ENCODE peak calls at places on chromosomes 11 and 22, in eight cellular contexts. One of them, this sample, is unnamed.

GRCh38 chr22:45483918-45484499 is 18.7 kb upstream of the FBLN1 start:
- DNase-seq in type B pancreatic cell: no peak
- DNase-seq in cardiac muscle cell: no peak
- DNase-seq in mesothelial cell of epicardium: no peak
- DNase-seq in PC-3: no peak
- DNase-seq in Peyer's patch: no peak
- DNase-seq in fibroblast of pulmonary artery: no peak
- DNase-seq in psoas muscle: no peak
- DNase-seq in this sample: no peak

GRCh38 chr11:66275984-66276612 is 1.9 kb upstream of the CNIH2 start:
- DNase-seq in cardiac muscle cell: no peak
- DNase-seq in mesothelial cell of epicardium: no peak
- DNase-seq in type B pancreatic cell: no peak
- DNase-seq in PC-3: no peak
- DNase-seq in psoas muscle: no peak
- DNase-seq in fibroblast of pulmonary artery: no peak
- DNase-seq in Peyer's patch: no peak
- DNase-seq in this sample: no peak

GRCh38 chr11:72814831-72815618 is 814 bp downstream of the ATG16L2 start:
- DNase-seq in fibroblast of pulmonary artery: peak
- DNase-seq in PC-3: peak
- DNase-seq in cardiac muscle cell: peak
- DNase-seq in Peyer's patch: peak
- DNase-seq in psoas muscle: no peak
- DNase-seq in mesothelial cell of epicardium: no peak
- DNase-seq in type B pancreatic cell: peak
- DNase-seq in this sample: peak

GRCh38 chr11:23729088-23729487 is 767.8 kb upstream of the LUZP2 start:
- DNase-seq in Peyer's patch: no peak
- DNase-seq in PC-3: no peak
- DNase-seq in psoas muscle: no peak
- DNase-seq in type B pancreatic cell: no peak
- DNase-seq in cardiac muscle cell: no peak
- DNase-seq in mesothelial cell of epicardium: no peak
- DNase-seq in fibroblast of pulmonary artery: no peak
- DNase-seq in this sample: no peak

GRCh38 chr11:30560345-30561106 is 25.6 kb downstream of the MPPED2 start:
- DNase-seq in fibroblast of pulmonary artery: no peak
- DNase-seq in cardiac muscle cell: no peak
- DNase-seq in type B pancreatic cell: no peak
- DNase-seq in psoas muscle: no peak
- DNase-seq in mesothelial cell of epicardium: no peak
- DNase-seq in PC-3: no peak
- DNase-seq in Peyer's patch: no peak
- DNase-seq in this sample: no peak

GRCh38 chr11:73141309-73142127 is 600 bp downstream of the FCHSD2 start:
- DNase-seq in type B pancreatic cell: peak
- DNase-seq in Peyer's patch: peak
- DNase-seq in mesothelial cell of epicardium: peak
- DNase-seq in fibroblast of pulmonary artery: peak
- DNase-seq in cardiac muscle cell: peak
- DNase-seq in psoas muscle: peak
- DNase-seq in PC-3: peak
- DNase-seq in this sample: peak

GRCh38 chr11:101128571-101129202 is 926 bp downstream of the PGR start:
- DNase-seq in cardiac muscle cell: peak
- DNase-seq in type B pancreatic cell: peak
- DNase-seq in fibroblast of pulmonary artery: no peak
- DNase-seq in Peyer's patch: no peak
- DNase-seq in PC-3: no peak
- DNase-seq in mesothelial cell of epicardium: no peak
- DNase-seq in psoas muscle: peak
- DNase-seq in this sample: peak

GRCh38 chr11:335779-336665 is 15.4 kb upstream of the IFITM3 start:
- DNase-seq in PC-3: no peak
- DNase-seq in type B pancreatic cell: no peak
- DNase-seq in psoas muscle: no peak
- DNase-seq in mesothelial cell of epicardium: no peak
- DNase-seq in fibroblast of pulmonary artery: peak
- DNase-seq in cardiac muscle cell: no peak
- DNase-seq in Peyer's patch: peak
- DNase-seq in this sample: no peak

GRCh38 chr22:17589810-17590375 is 26.6 kb downstream of the SLC25A18 start:
- DNase-seq in fibroblast of pulmonary artery: no peak
- DNase-seq in type B pancreatic cell: no peak
- DNase-seq in Peyer's patch: no peak
- DNase-seq in PC-3: no peak
- DNase-seq in mesothelial cell of epicardium: no peak
- DNase-seq in psoas muscle: no peak
- DNase-seq in cardiac muscle cell: no peak
- DNase-seq in this sample: no peak

GRCh38 chr11:8006349-8006977 is 19.3 kb downstream of the EIF3F start:
- DNase-seq in psoas muscle: peak
- DNase-seq in PC-3: peak
- DNase-seq in fibroblast of pulmonary artery: peak
- DNase-seq in type B pancreatic cell: peak
- DNase-seq in Peyer's patch: peak
- DNase-seq in mesothelial cell of epicardium: peak
- DNase-seq in cardiac muscle cell: peak
- DNase-seq in this sample: peak

GRCh38 chr11:31817054-31817620 is 6.0 kb upstream of the PAX6 start:
- DNase-seq in Peyer's patch: no peak
- DNase-seq in type B pancreatic cell: no peak
- DNase-seq in mesothelial cell of epicardium: no peak
- DNase-seq in fibroblast of pulmonary artery: no peak
- DNase-seq in cardiac muscle cell: no peak
- DNase-seq in psoas muscle: no peak
- DNase-seq in PC-3: no peak
- DNase-seq in this sample: peak

GRCh38 chr11:17403977-17404759 is 15.7 kb upstream of the KCNJ11 start:
- DNase-seq in PC-3: no peak
- DNase-seq in fibroblast of pulmonary artery: peak
- DNase-seq in psoas muscle: no peak
- DNase-seq in Peyer's patch: no peak
- DNase-seq in cardiac muscle cell: no peak
- DNase-seq in type B pancreatic cell: no peak
- DNase-seq in mesothelial cell of epicardium: no peak
- DNase-seq in this sample: no peak

GRCh38 chr11:67666303-67666645 is 8.1 kb downstream of the ALDH3B2 start:
- DNase-seq in type B pancreatic cell: peak
- DNase-seq in Peyer's patch: no peak
- DNase-seq in fibroblast of pulmonary artery: no peak
- DNase-seq in PC-3: no peak
- DNase-seq in cardiac muscle cell: no peak
- DNase-seq in mesothelial cell of epicardium: no peak
- DNase-seq in psoas muscle: no peak
- DNase-seq in this sample: no peak

GRCh38 chr11:12278766-12279671 is 98.4 kb upstream of the PARVA start:
- DNase-seq in type B pancreatic cell: no peak
- DNase-seq in psoas muscle: no peak
- DNase-seq in Peyer's patch: peak
- DNase-seq in mesothelial cell of epicardium: peak
- DNase-seq in fibroblast of pulmonary artery: no peak
- DNase-seq in cardiac muscle cell: no peak
- DNase-seq in PC-3: no peak
- DNase-seq in this sample: no peak

GRCh38 chr11:47406896-47407745 is 1.3 kb upstream of the SLC39A13 start:
- DNase-seq in type B pancreatic cell: no peak
- DNase-seq in Peyer's patch: no peak
- DNase-seq in PC-3: no peak
- DNase-seq in mesothelial cell of epicardium: no peak
- DNase-seq in psoas muscle: no peak
- DNase-seq in fibroblast of pulmonary artery: peak
- DNase-seq in cardiac muscle cell: no peak
- DNase-seq in this sample: no peak

GRCh38 chr11:131397666-131398065 is 27.3 kb downstream of the NTM start:
- DNase-seq in psoas muscle: no peak
- DNase-seq in mesothelial cell of epicardium: no peak
- DNase-seq in fibroblast of pulmonary artery: no peak
- DNase-seq in type B pancreatic cell: no peak
- DNase-seq in Peyer's patch: no peak
- DNase-seq in cardiac muscle cell: no peak
- DNase-seq in PC-3: no peak
- DNase-seq in this sample: no peak

GRCh38 chr11:131389582-131389981 is 19.2 kb downstream of the NTM start:
- DNase-seq in type B pancreatic cell: no peak
- DNase-seq in psoas muscle: no peak
- DNase-seq in fibroblast of pulmonary artery: no peak
- DNase-seq in PC-3: no peak
- DNase-seq in cardiac muscle cell: no peak
- DNase-seq in mesothelial cell of epicardium: no peak
- DNase-seq in Peyer's patch: no peak
- DNase-seq in this sample: no peak

GRCh38 chr11:131391161-131391560 is 20.7 kb downstream of the NTM start:
- DNase-seq in type B pancreatic cell: no peak
- DNase-seq in mesothelial cell of epicardium: no peak
- DNase-seq in fibroblast of pulmonary artery: no peak
- DNase-seq in cardiac muscle cell: no peak
- DNase-seq in PC-3: no peak
- DNase-seq in Peyer's patch: no peak
- DNase-seq in psoas muscle: no peak
- DNase-seq in this sample: no peak

DNA sequence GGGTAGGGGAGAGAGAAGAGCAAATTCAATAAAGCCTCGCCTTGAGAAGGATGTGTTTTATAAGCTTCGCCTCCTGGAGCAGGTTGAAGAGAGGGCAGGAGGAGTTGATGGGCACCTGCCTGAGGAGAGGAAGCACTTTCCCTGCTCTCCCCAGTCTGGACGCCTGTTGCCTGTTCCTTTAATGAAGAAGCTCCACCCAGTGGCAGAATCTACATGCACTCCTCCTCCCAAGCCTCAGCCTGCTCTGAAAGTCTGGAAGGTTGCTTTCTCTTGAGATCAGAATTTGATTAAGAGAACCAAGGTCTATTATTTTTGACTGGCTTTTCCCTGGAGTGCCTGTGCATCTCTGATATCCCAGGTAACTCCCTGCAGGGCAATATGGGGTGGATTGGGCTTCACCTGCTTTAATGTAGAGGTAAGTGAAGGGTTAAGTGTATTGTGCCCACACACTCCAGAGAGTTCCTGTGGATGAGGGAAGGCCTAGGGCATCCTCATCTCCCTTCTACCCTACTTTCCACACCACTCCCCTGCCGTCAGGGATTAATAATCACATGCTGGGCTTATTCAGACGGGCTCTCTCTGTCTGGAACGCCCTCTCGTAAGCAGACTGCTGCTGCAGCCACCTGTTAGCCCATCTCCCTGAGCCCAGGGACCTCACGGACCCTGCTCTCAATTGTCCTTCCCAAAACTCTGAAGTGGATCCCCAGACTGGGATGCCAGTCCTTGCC is 22.3 kb downstream of the NTM start:
- DNase-seq in PC-3: peak
- DNase-seq in cardiac muscle cell: peak
- DNase-seq in mesothelial cell of epicardium: no peak
- DNase-seq in Peyer's patch: no peak
- DNase-seq in psoas muscle: no peak
- DNase-seq in fibroblast of pulmonary artery: no peak
- DNase-seq in type B pancreatic cell: no peak
- DNase-seq in this sample: no peak
- TF ChIP-seq CTCF in PC-3: no peak
- TF ChIP-seq CTCF in cardiac muscle cell: peak
- TF ChIP-seq CTCF in mesothelial cell of epicardium: no peak
- TF ChIP-seq CTCF in Peyer's patch: no peak
- TF ChIP-seq CTCF in psoas muscle: no peak
- TF ChIP-seq CTCF in fibroblast of pulmonary artery: no peak
- TF ChIP-seq CTCF in type B pancreatic cell: peak
- TF ChIP-seq CTCF in this sample: no peak

DNA sequence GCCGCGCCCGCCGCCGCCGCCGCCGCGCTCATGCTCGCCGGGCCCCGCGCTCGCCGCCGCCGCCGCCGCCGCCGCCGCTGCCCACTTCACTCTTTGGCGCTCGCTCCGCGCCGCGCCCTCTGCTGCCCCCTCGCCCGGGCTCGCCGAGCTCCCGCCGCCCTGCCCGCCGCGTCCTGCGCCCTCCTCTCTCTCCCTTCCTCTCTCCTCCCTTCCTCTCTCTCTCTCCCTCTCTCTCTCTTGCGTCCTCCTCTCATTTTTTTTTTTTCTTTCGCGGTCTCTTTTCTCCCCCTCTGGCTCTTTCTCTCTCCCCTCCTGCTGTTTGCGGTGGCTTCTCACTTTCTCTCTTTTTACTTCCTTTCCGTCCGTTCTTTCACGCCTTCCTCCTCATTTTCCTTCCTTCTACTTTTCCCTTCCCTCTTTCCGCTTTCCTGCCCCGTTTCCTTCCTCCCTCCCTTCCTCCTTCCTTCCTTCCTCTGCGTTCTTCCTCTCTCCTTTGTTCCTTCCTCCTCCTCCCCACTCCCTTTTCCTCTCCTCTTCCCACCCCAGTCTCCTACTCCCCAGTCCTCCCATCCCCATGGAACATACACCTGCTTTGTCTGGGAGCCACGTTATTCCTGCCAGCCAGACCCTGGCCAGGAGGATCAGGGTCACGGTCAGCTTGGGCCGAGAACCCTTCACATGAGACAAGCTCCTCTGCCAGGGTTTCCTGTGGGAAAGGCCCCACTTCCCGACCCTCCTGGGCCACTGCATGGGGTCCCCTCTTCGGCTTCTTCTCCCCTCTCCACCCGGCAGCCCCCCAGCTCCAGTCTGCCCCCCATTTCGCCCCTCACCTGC is 19.3 kb upstream of the SHISAL1 start:
- DNase-seq in fibroblast of pulmonary artery: peak
- DNase-seq in mesothelial cell of epicardium: no peak
- DNase-seq in psoas muscle: no peak
- DNase-seq in cardiac muscle cell: peak
- DNase-seq in PC-3: peak
- DNase-seq in type B pancreatic cell: no peak
- DNase-seq in Peyer's patch: no peak
- DNase-seq in this sample: no peak
- TF ChIP-seq CTCF in fibroblast of pulmonary artery: no peak
- TF ChIP-seq CTCF in mesothelial cell of epicardium: no peak
- TF ChIP-seq CTCF in psoas muscle: no peak
- TF ChIP-seq CTCF in cardiac muscle cell: no peak
- TF ChIP-seq CTCF in PC-3: no peak
- TF ChIP-seq CTCF in type B pancreatic cell: peak
- TF ChIP-seq CTCF in Peyer's patch: no peak
- TF ChIP-seq CTCF in this sample: no peak

GRCh38 chr11:64644348-64645242 is 53.6 kb downstream of the SLC22A12 start:
- DNase-seq in Peyer's patch: no peak
- DNase-seq in mesothelial cell of epicardium: no peak
- DNase-seq in cardiac muscle cell: no peak
- DNase-seq in psoas muscle: no peak
- DNase-seq in PC-3: peak
- DNase-seq in type B pancreatic cell: no peak
- DNase-seq in fibroblast of pulmonary artery: no peak
- DNase-seq in this sample: no peak
- TF ChIP-seq CTCF in Peyer's patch: no peak
- TF ChIP-seq CTCF in mesothelial cell of epicardium: peak
- TF ChIP-seq CTCF in cardiac muscle cell: peak
- TF ChIP-seq CTCF in psoas muscle: no peak
- TF ChIP-seq CTCF in PC-3: peak
- TF ChIP-seq CTCF in type B pancreatic cell: peak
- TF ChIP-seq CTCF in fibroblast of pulmonary artery: no peak
- TF ChIP-seq CTCF in this sample: no peak

DNA sequence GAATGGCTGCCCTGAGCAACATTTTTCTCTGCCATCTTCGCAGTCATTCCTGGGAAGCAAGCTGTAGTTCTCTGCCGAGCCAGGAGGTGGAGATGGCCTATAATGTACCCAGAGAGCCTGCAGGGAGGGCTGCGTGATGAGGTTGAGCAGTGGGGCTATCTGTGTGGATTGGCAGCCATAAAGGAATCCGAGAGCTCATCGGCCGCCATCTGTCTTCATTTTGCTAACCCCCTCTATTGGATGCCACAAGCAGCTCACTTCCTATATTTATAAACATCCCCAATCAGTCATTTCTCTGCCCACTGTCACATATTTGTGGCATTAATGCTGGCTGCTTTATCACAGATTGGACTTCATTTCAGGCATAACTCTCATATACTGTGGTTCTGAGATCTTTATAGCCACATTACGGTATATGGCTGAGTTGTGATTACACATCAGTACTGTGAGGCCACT is 209.5 kb downstream of the NTM start:
- DNase-seq in psoas muscle: peak
- DNase-seq in type B pancreatic cell: no peak
- DNase-seq in cardiac muscle cell: peak
- DNase-seq in Peyer's patch: no peak
- DNase-seq in mesothelial cell of epicardium: no peak
- DNase-seq in PC-3: peak
- DNase-seq in fibroblast of pulmonary artery: peak
- DNase-seq in this sample: peak
- TF ChIP-seq CTCF in psoas muscle: peak
- TF ChIP-seq CTCF in type B pancreatic cell: peak
- TF ChIP-seq CTCF in cardiac muscle cell: peak
- TF ChIP-seq CTCF in Peyer's patch: no peak
- TF ChIP-seq CTCF in mesothelial cell of epicardium: peak
- TF ChIP-seq CTCF in PC-3: peak
- TF ChIP-seq CTCF in fibroblast of pulmonary artery: peak
- TF ChIP-seq CTCF in this sample: peak